ENCODE peak calls at places on chromosome X, in eight cellular contexts. One of them, this sample, is unnamed.

GRCh38 chrX:2406891-2407518 is 93.8 kb downstream of the DHRSX start:
- DNase-seq in fibroblast of pulmonary artery: no peak
- DNase-seq in neural progenitor cell: no peak
- DNase-seq in GM23338: no peak
- DNase-seq in cardiac muscle cell: no peak
- DNase-seq in left lung: no peak
- DNase-seq in testis: no peak
- DNase-seq in AG09309: no peak
- DNase-seq in this sample: no peak

GRCh38 chrX:109886122-109886761 is 116.7 kb upstream of the TMEM164 start:
- DNase-seq in fibroblast of pulmonary artery: peak; percentile 70
- DNase-seq in neural progenitor cell: peak; percentile 57
- DNase-seq in GM23338: peak; percentile 58
- DNase-seq in cardiac muscle cell: peak; percentile 69
- DNase-seq in left lung: no peak
- DNase-seq in testis: peak; percentile 52
- DNase-seq in AG09309: no peak
- DNase-seq in this sample: no peak

GRCh38 chrX:17869580-17869979 is 8.5 kb upstream of the RAI2 start:
- DNase-seq in fibroblast of pulmonary artery: no peak
- DNase-seq in neural progenitor cell: no peak
- DNase-seq in GM23338: no peak
- DNase-seq in cardiac muscle cell: no peak
- DNase-seq in left lung: no peak
- DNase-seq in testis: no peak
- DNase-seq in AG09309: no peak
- DNase-seq in this sample: no peak

GRCh38 chrX:71236858-71237257 is 13.8 kb downstream of the GJB1 start:
- DNase-seq in fibroblast of pulmonary artery: no peak
- DNase-seq in neural progenitor cell: no peak
- DNase-seq in GM23338: no peak
- DNase-seq in cardiac muscle cell: no peak
- DNase-seq in left lung: no peak
- DNase-seq in testis: no peak
- DNase-seq in AG09309: no peak
- DNase-seq in this sample: no peak

GRCh38 chrX:15790766-15791380 is 589 bp downstream of the ZRSR2 start:
- DNase-seq in fibroblast of pulmonary artery: peak; percentile 5
- DNase-seq in neural progenitor cell: no peak
- DNase-seq in GM23338: no peak
- DNase-seq in cardiac muscle cell: peak; percentile 3
- DNase-seq in left lung: no peak
- DNase-seq in testis: no peak
- DNase-seq in AG09309: no peak
- DNase-seq in this sample: no peak

GRCh38 chrX:125202486-125203378 is 116.9 kb upstream of the TEX13C start:
- DNase-seq in fibroblast of pulmonary artery: no peak
- DNase-seq in neural progenitor cell: peak; percentile 11
- DNase-seq in GM23338: peak; percentile 28
- DNase-seq in cardiac muscle cell: no peak
- DNase-seq in left lung: no peak
- DNase-seq in testis: peak; percentile 12
- DNase-seq in AG09309: no peak
- DNase-seq in this sample: no peak

GRCh38 chrX:106619797-106620196 is 8.0 kb downstream of the RADX start:
- DNase-seq in fibroblast of pulmonary artery: peak; percentile 36
- DNase-seq in neural progenitor cell: no peak
- DNase-seq in GM23338: peak; percentile 2
- DNase-seq in cardiac muscle cell: peak; percentile 15
- DNase-seq in left lung: no peak
- DNase-seq in testis: no peak
- DNase-seq in AG09309: no peak
- DNase-seq in this sample: no peak

GRCh38 chrX:134782796-134783195 is 124.5 kb upstream of the PLAC1 start:
- DNase-seq in fibroblast of pulmonary artery: peak; percentile 67
- DNase-seq in neural progenitor cell: peak; percentile 19
- DNase-seq in GM23338: peak; percentile 35
- DNase-seq in cardiac muscle cell: peak; percentile 59
- DNase-seq in left lung: no peak
- DNase-seq in testis: no peak
- DNase-seq in AG09309: no peak
- DNase-seq in this sample: no peak

GRCh38 chrX:17668929-17669328 is 68.4 kb upstream of the SCML1 start:
- DNase-seq in fibroblast of pulmonary artery: no peak
- DNase-seq in neural progenitor cell: no peak
- DNase-seq in GM23338: no peak
- DNase-seq in cardiac muscle cell: no peak
- DNase-seq in left lung: no peak
- DNase-seq in testis: no peak
- DNase-seq in AG09309: no peak
- DNase-seq in this sample: no peak

GRCh38 chrX:20046864-20047263 is 56.0 kb upstream of the BCLAF3 start:
- DNase-seq in fibroblast of pulmonary artery: no peak
- DNase-seq in neural progenitor cell: no peak
- DNase-seq in GM23338: no peak
- DNase-seq in cardiac muscle cell: no peak
- DNase-seq in left lung: no peak
- DNase-seq in testis: no peak
- DNase-seq in AG09309: no peak
- DNase-seq in this sample: no peak

GRCh38 chrX:100413231-100413630 is 3.2 kb upstream of the PCDH19 start:
- DNase-seq in fibroblast of pulmonary artery: peak; percentile 74
- DNase-seq in neural progenitor cell: peak; percentile 79
- DNase-seq in GM23338: peak; percentile 80
- DNase-seq in cardiac muscle cell: peak; percentile 73
- DNase-seq in left lung: no peak
- DNase-seq in testis: peak; percentile 59
- DNase-seq in AG09309: peak; percentile 13
- DNase-seq in this sample: peak; percentile 5

GRCh38 chrX:65635371-65635770 is 32.1 kb upstream of the MSN start:
- DNase-seq in fibroblast of pulmonary artery: peak; percentile 34
- DNase-seq in neural progenitor cell: no peak
- DNase-seq in GM23338: no peak
- DNase-seq in cardiac muscle cell: peak; percentile 40
- DNase-seq in left lung: no peak
- DNase-seq in testis: peak; percentile 37
- DNase-seq in AG09309: no peak
- DNase-seq in this sample: no peak

GRCh38 chrX:69555396-69556023 is 51.4 kb downstream of the NALF2 start:
- DNase-seq in fibroblast of pulmonary artery: peak; percentile 26
- DNase-seq in neural progenitor cell: no peak
- DNase-seq in GM23338: peak; percentile 9
- DNase-seq in cardiac muscle cell: peak; percentile 41
- DNase-seq in left lung: no peak
- DNase-seq in testis: peak; percentile 16
- DNase-seq in AG09309: no peak
- DNase-seq in this sample: no peak

GRCh38 chrX:68375803-68376202 is 57.5 kb downstream of the OPHN1 start:
- DNase-seq in fibroblast of pulmonary artery: no peak
- DNase-seq in neural progenitor cell: no peak
- DNase-seq in GM23338: no peak
- DNase-seq in cardiac muscle cell: no peak
- DNase-seq in left lung: no peak
- DNase-seq in testis: no peak
- DNase-seq in AG09309: no peak
- DNase-seq in this sample: no peak

GRCh38 chrX:154412468-154412867 is 1.1 kb downstream of the TAFAZZIN start:
- DNase-seq in fibroblast of pulmonary artery: no peak
- DNase-seq in neural progenitor cell: no peak
- DNase-seq in GM23338: no peak
- DNase-seq in cardiac muscle cell: no peak
- DNase-seq in left lung: no peak
- DNase-seq in testis: no peak
- DNase-seq in AG09309: no peak
- DNase-seq in this sample: no peak

GRCh38 chrX:100207331-100208024 is 202.6 kb downstream of the PCDH19 start:
- DNase-seq in fibroblast of pulmonary artery: no peak
- DNase-seq in neural progenitor cell: no peak
- DNase-seq in GM23338: no peak
- DNase-seq in cardiac muscle cell: no peak
- DNase-seq in left lung: no peak
- DNase-seq in testis: no peak
- DNase-seq in AG09309: no peak
- DNase-seq in this sample: no peak

GRCh38 chrX:142359359-142359758 is 154.3 kb upstream of the MAGEC2 start:
- DNase-seq in fibroblast of pulmonary artery: no peak
- DNase-seq in neural progenitor cell: no peak
- DNase-seq in GM23338: no peak
- DNase-seq in cardiac muscle cell: no peak
- DNase-seq in left lung: no peak
- DNase-seq in testis: no peak
- DNase-seq in AG09309: no peak
- DNase-seq in this sample: no peak
- H3K4me3 ChIP-seq in fibroblast of pulmonary artery: no peak overlapping the region
- H3K4me3 ChIP-seq in neural progenitor cell: no peak overlapping the region
- H3K4me3 ChIP-seq in GM23338: no peak overlapping the region
- H3K4me3 ChIP-seq in cardiac muscle cell: no peak overlapping the region
- H3K4me3 ChIP-seq in left lung: no peak overlapping the region
- H3K4me3 ChIP-seq in testis: no peak overlapping the region
- H3K4me3 ChIP-seq in AG09309: no peak overlapping the region
- H3K4me3 ChIP-seq in this sample: no peak overlapping the region

GRCh38 chrX:40644821-40645358 is 2.5 kb downstream of the CXorf38 start:
- DNase-seq in fibroblast of pulmonary artery: peak; percentile 61
- DNase-seq in neural progenitor cell: no peak
- DNase-seq in GM23338: no peak
- DNase-seq in cardiac muscle cell: peak; percentile 73
- DNase-seq in left lung: no peak
- DNase-seq in testis: peak; percentile 66
- DNase-seq in AG09309: peak; percentile 34
- DNase-seq in this sample: peak; percentile 17

GRCh38 chrX:40646489-40647306 is 663 bp downstream of the CXorf38 start:
- DNase-seq in fibroblast of pulmonary artery: peak; percentile 14
- DNase-seq in neural progenitor cell: peak; percentile 33
- DNase-seq in GM23338: peak; percentile 11
- DNase-seq in cardiac muscle cell: peak; percentile 20
- DNase-seq in left lung: peak; percentile 87
- DNase-seq in testis: no peak
- DNase-seq in AG09309: no peak
- DNase-seq in this sample: no peak

GRCh38 chrX:40651620-40652223 is 4.4 kb upstream of the CXorf38 start:
- DNase-seq in fibroblast of pulmonary artery: peak; percentile 72
- DNase-seq in neural progenitor cell: peak; percentile 82
- DNase-seq in GM23338: peak; percentile 63
- DNase-seq in cardiac muscle cell: peak; percentile 70
- DNase-seq in left lung: no peak
- DNase-seq in testis: peak; percentile 78
- DNase-seq in AG09309: peak; percentile 25
- DNase-seq in this sample: peak; percentile 28

GRCh38 chrX:40644175-40644574 is 3.2 kb downstream of the CXorf38 start:
- DNase-seq in fibroblast of pulmonary artery: peak; percentile 76
- DNase-seq in neural progenitor cell: no peak
- DNase-seq in GM23338: no peak
- DNase-seq in cardiac muscle cell: peak; percentile 78
- DNase-seq in left lung: no peak
- DNase-seq in testis: no peak
- DNase-seq in AG09309: no peak
- DNase-seq in this sample: no peak

DNA sequence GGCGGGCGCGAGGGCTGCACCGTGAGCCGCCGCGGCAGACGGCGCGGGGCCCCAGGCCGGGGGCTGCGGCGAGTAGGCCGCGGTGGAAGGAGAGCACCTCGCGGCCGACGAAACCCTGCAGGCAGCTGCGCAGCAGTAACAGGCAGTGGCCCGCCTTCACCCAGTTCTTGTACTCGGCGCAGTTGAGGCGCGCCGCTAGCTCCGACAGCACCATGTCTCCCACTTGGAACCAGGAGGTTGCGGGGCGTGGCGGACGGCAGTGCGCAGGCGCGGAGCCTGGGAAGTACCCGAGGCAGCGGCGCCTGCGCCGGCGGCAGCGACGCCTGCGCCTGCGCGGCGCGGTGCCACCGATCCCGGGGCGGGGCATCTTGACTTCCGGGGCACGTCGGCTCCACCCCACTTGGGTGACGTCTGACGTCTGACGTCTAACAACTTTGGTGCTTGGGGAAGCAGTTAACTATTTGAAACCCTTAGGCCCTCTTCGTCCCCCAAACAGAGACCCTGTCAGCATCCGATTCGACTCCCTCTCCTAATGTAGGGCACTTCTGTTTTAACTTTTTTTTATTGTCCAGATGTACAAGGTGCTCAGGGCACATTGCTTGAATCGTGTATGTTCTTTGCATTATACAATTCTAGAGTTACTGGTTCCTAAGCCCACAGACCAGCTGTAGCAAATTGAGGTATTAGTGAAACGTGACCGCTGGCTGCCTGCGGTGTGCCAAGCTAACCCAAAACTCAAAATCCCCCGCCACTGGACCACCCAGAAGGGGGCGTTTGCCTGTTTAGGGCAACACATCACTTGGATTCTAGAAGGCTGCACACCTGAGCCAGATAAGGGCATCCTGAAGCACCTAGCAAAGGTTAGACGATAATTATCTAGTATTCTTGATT is at the start of gene CXorf38:
- DNase-seq in fibroblast of pulmonary artery: peak; percentile 89
- DNase-seq in neural progenitor cell: peak; percentile 96
- DNase-seq in GM23338: peak; percentile 88
- DNase-seq in cardiac muscle cell: peak; percentile 90
- DNase-seq in left lung: peak; percentile 94
- DNase-seq in testis: peak; percentile 89
- DNase-seq in AG09309: peak; percentile 50
- DNase-seq in this sample: peak; percentile 51
- TF ChIP-seq CTCF in fibroblast of pulmonary artery: no peak
- TF ChIP-seq CTCF in neural progenitor cell: peak; percentile 28
- TF ChIP-seq CTCF in GM23338: peak; percentile 50
- TF ChIP-seq CTCF in cardiac muscle cell: no peak
- TF ChIP-seq CTCF in left lung: no peak
- TF ChIP-seq CTCF in testis: no peak
- TF ChIP-seq CTCF in AG09309: peak; percentile 2
- TF ChIP-seq CTCF in this sample: peak; percentile 15

GRCh38 chrX:391717-392691 is 5.3 kb upstream of the PPP2R3B start:
- DNase-seq in fibroblast of pulmonary artery: no peak
- DNase-seq in neural progenitor cell: no peak
- DNase-seq in GM23338: no peak
- DNase-seq in cardiac muscle cell: no peak
- DNase-seq in left lung: no peak
- DNase-seq in testis: no peak
- DNase-seq in AG09309: no peak
- DNase-seq in this sample: no peak
- H3K4me3 ChIP-seq in fibroblast of pulmonary artery: no peak overlapping the region
- H3K4me3 ChIP-seq in neural progenitor cell: no peak overlapping the region
- H3K4me3 ChIP-seq in GM23338: no peak overlapping the region
- H3K4me3 ChIP-seq in cardiac muscle cell: no peak overlapping the region
- H3K4me3 ChIP-seq in left lung: no peak overlapping the region
- H3K4me3 ChIP-seq in testis: no peak overlapping the region
- H3K4me3 ChIP-seq in AG09309: no peak overlapping the region
- H3K4me3 ChIP-seq in this sample: no peak overlapping the region

DNA sequence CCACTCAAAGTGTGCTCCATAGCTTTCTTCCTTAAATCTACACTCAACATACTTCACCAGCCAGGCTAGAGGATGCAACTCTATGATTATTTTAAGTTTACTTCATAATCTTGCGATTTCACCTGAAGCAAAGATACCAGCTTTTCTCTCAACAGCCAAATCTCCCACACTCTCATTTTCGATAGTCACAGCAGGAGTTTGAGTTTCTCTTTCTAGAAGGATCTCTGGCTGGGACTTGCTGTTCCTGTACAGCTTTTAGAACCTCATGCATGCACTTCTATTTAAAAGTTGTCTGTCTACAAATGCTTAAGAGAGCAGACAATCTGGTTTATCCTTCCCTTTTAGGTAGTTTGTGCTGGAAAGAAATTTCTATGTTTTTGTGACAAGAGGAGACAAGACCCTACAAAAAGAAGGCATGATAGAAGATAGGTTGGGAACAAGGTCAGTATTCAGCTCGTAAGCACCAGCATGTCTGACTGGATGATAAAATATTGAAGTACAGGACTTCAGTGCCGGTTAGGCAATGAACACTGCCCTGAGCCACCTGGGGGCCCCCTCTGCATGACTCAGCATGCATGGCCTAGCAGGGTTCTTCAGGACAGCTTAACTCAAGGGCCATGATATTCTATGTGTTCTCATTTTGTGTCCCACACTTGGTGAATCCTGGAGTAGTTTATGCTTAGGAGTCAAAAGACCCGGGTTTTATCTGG is 65.6 kb downstream of the ATXN3L start:
- DNase-seq in fibroblast of pulmonary artery: peak; percentile 68
- DNase-seq in neural progenitor cell: peak; percentile 5
- DNase-seq in GM23338: no peak
- DNase-seq in cardiac muscle cell: peak; percentile 69
- DNase-seq in left lung: peak; percentile 54
- DNase-seq in testis: peak; percentile 14
- DNase-seq in AG09309: no peak
- DNase-seq in this sample: no peak
- TF ChIP-seq CTCF in fibroblast of pulmonary artery: peak; percentile 5
- TF ChIP-seq CTCF in neural progenitor cell: no peak
- TF ChIP-seq CTCF in GM23338: peak; percentile 20
- TF ChIP-seq CTCF in cardiac muscle cell: no peak
- TF ChIP-seq CTCF in left lung: no peak
- TF ChIP-seq CTCF in testis: no peak
- TF ChIP-seq CTCF in AG09309: peak; percentile 11
- TF ChIP-seq CTCF in this sample: peak; percentile 24